ENCODE peak calls at places on chromosomes 6 and 20, in nine cellular contexts. T is breast epithelium, A is adrenal gland, R is choroid plexus epithelial cell, J is mucosa of descending colon, E is A549, V is Caco-2, Y is PC-9, B is fibroblast of lung. C is an unnamed sample.

GRCh38 chr20:8018928-8019177 is 708 bp downstream of the TMX4 start:
- DNase-seq in T (no peak), A (no peak), R (peak), J (no peak), E (no peak), V (no peak), Y (no peak), B (no peak), C (no peak)

GRCh38 chr20:10708342-10709185 is 34.8 kb upstream of the JAG1 start:
- DNase-seq in T (no peak), A (no peak), R (peak), J (no peak), E (peak), V (no peak), Y (no peak), B (peak), C (no peak)

GRCh38 chr20:38201356-38201755 is 36.3 kb upstream of the TGM2 start:
- DNase-seq in T (no peak), A (peak), R (peak), J (no peak), E (peak), V (peak), Y (peak), B (peak), C (no peak)

GRCh38 chr6:165403006-165403405 is 93.6 kb upstream of the C6orf118 start:
- DNase-seq in T (no peak), A (no peak), R (no peak), J (no peak), E (no peak), V (no peak), Y (no peak), B (no peak), C (no peak)

GRCh38 chr6:100573169-100573568 is 108.4 kb upstream of the SIM1 start:
- DNase-seq in T (no peak), A (no peak), R (peak), J (no peak), E (peak), V (no peak), Y (no peak), B (peak), C (peak)

GRCh38 chr6:104537185-104537584 is 322.5 kb downstream of the HACE1 start:
- DNase-seq in T (no peak), A (no peak), R (peak), J (no peak), E (no peak), V (no peak), Y (no peak), B (peak), C (no peak)

GRCh38 chr6:129749749-129750120 is 39.8 kb upstream of the ARHGAP18 start:
- DNase-seq in T (no peak), A (no peak), R (peak), J (peak), E (no peak), V (no peak), Y (no peak), B (peak), C (peak)

GRCh38 chr20:32006841-32007786 is 3.1 kb upstream of the CCM2L start:
- DNase-seq in T (no peak), A (no peak), R (peak), J (no peak), E (no peak), V (no peak), Y (no peak), B (no peak), C (no peak)

GRCh38 chr6:118216751-118217150 is 309.7 kb downstream of the SLC35F1 start:
- DNase-seq in T (no peak), A (no peak), R (no peak), J (no peak), E (no peak), V (no peak), Y (no peak), B (no peak), C (no peak)

GRCh38 chr6:42393339-42393738 is 58.4 kb downstream of the TRERF1 start:
- DNase-seq in T (no peak), A (no peak), R (no peak), J (peak), E (no peak), V (no peak), Y (no peak), B (no peak), C (no peak)

GRCh38 chr6:158323561-158323958 is 11.3 kb downstream of the TULP4 start:
- DNase-seq in T (no peak), A (no peak), R (no peak), J (no peak), E (no peak), V (no peak), Y (no peak), B (no peak), C (peak)

GRCh38 chr20:33490934-33491656 is 1.2 kb downstream of the CBFA2T2 start:
- DNase-seq in T (no peak), A (no peak), R (peak), J (peak), E (no peak), V (no peak), Y (no peak), B (peak), C (no peak)

GRCh38 chr6:49430187-49430586 is 32.9 kb downstream of the MMUT start:
- DNase-seq in T (no peak), A (no peak), R (peak), J (no peak), E (peak), V (no peak), Y (no peak), B (peak), C (no peak)

GRCh38 chr6:30171677-30172471 is 8.5 kb downstream of the TRIM15 start:
- DNase-seq in T (no peak), A (no peak), R (peak), J (no peak), E (no peak), V (no peak), Y (no peak), B (peak), C (no peak)

GRCh38 chr20:41229259-41229658 is 88.3 kb downstream of the ZHX3 start:
- DNase-seq in T (no peak), A (no peak), R (no peak), J (no peak), E (no peak), V (no peak), Y (no peak), B (no peak), C (no peak)

GRCh38 chr6:4554645-4555044 is 221.6 kb upstream of the CDYL start:
- DNase-seq in T (no peak), A (no peak), R (no peak), J (no peak), E (no peak), V (no peak), Y (no peak), B (no peak), C (no peak)

GRCh38 chr20:33732166-33732970 is 572 bp downstream of the ZNF341 start:
- DNase-seq in T (peak), A (peak), R (peak), J (peak), E (peak), V (peak), Y (peak), B (peak), C (no peak)

GRCh38 chr6:136304410-136304809 is 14.8 kb upstream of the BCLAF1 start:
- DNase-seq in T (no peak), A (no peak), R (no peak), J (no peak), E (no peak), V (no peak), Y (peak), B (no peak), C (no peak)

GRCh38 chr6:138689849-138690248 is 83.7 kb upstream of the CCDC28A start:
- DNase-seq in T (no peak), A (no peak), R (no peak), J (no peak), E (no peak), V (no peak), Y (peak), B (peak), C (no peak)

GRCh38 chr6:16762265-16762546 is 946 bp upstream of the ATXN1 start:
- DNase-seq in T (no peak), A (no peak), R (no peak), J (no peak), E (no peak), V (no peak), Y (no peak), B (peak), C (no peak)

GRCh38 chr6:169092375-169092774 is 161.3 kb downstream of the THBS2 start:
- DNase-seq in T (no peak), A (no peak), R (peak), J (no peak), E (no peak), V (no peak), Y (no peak), B (peak), C (peak)

GRCh38 chr6:130661077-130661476 is 166.1 kb upstream of the SMLR1 start:
- DNase-seq in T (no peak), A (no peak), R (no peak), J (no peak), E (no peak), V (no peak), Y (no peak), B (no peak), C (no peak)

GRCh38 chr6:36954262-36954931 is at the start of gene PI16:
- DNase-seq in T (no peak), A (peak), R (no peak), J (no peak), E (no peak), V (no peak), Y (no peak), B (no peak), C (no peak)

GRCh38 chr6:109612268-109612667 is 78.7 kb downstream of the AK9 start:
- DNase-seq in T (no peak), A (no peak), R (no peak), J (no peak), E (no peak), V (no peak), Y (no peak), B (no peak), C (no peak)

GRCh38 chr6:1916334-1916985 is 306.7 kb downstream of the FOXC1 start:
- DNase-seq in T (no peak), A (no peak), R (peak), J (no peak), E (no peak), V (no peak), Y (peak), B (peak), C (no peak)

GRCh38 chr6:127484207-127484858 is 25.1 kb upstream of the KIAA0408 start:
- DNase-seq in T (no peak), A (no peak), R (peak), J (no peak), E (peak), V (no peak), Y (no peak), B (peak), C (peak)

GRCh38 chr6:141133346-141133745 is 999.4 kb upstream of the GJE1 start:
- DNase-seq in T (no peak), A (no peak), R (no peak), J (no peak), E (no peak), V (no peak), Y (no peak), B (peak), C (no peak)

GRCh38 chr6:159819932-159820640 is 20.0 kb downstream of the PNLDC1 start:
- DNase-seq in T (no peak), A (no peak), R (peak), J (no peak), E (no peak), V (no peak), Y (no peak), B (no peak), C (no peak)

GRCh38 chr6:138795809-138796469 is at the start of gene ECT2L:
- DNase-seq in T (peak), A (peak), R (peak), J (peak), E (no peak), V (peak), Y (peak), B (peak), C (no peak)

GRCh38 chr20:17442588-17442987 is 88.6 kb downstream of the BFSP1 start:
- DNase-seq in T (no peak), A (no peak), R (peak), J (no peak), E (peak), V (no peak), Y (no peak), B (no peak), C (no peak)

GRCh38 chr6:125252891-125253290 is 48.9 kb downstream of the HDDC2 start:
- DNase-seq in T (no peak), A (no peak), R (no peak), J (no peak), E (no peak), V (no peak), Y (no peak), B (peak), C (no peak)

GRCh38 chr6:32194825-32195651 is 2.6 kb upstream of the GPSM3 start:
- DNase-seq in T (no peak), A (no peak), R (peak), J (peak), E (peak), V (peak), Y (no peak), B (peak), C (peak)

GRCh38 chr6:31978831-31979230 is 3.0 kb upstream of the C4A start:
- DNase-seq in T (no peak), A (no peak), R (no peak), J (no peak), E (no peak), V (no peak), Y (no peak), B (no peak), C (no peak)

GRCh38 chr6:134351615-134352474 is 33.9 kb upstream of the SGK1 start:
- DNase-seq in T (no peak), A (no peak), R (peak), J (no peak), E (no peak), V (no peak), Y (no peak), B (no peak), C (no peak)

GRCh38 chr6:19682859-19683258 is 154.3 kb upstream of the ID4 start:
- DNase-seq in T (no peak), A (no peak), R (no peak), J (no peak), E (no peak), V (no peak), Y (no peak), B (no peak), C (no peak)

GRCh38 chr6:104483225-104483834 is 376.4 kb downstream of the HACE1 start:
- DNase-seq in T (no peak), A (no peak), R (peak), J (no peak), E (peak), V (no peak), Y (no peak), B (no peak), C (no peak)

GRCh38 chr6:129104131-129104530 is 221.2 kb downstream of the LAMA2 start:
- DNase-seq in T (no peak), A (no peak), R (peak), J (no peak), E (no peak), V (no peak), Y (no peak), B (peak), C (no peak)

GRCh38 chr20:57603120-57603519 is 17.1 kb downstream of the ZBP1 start:
- DNase-seq in T (no peak), A (no peak), R (no peak), J (no peak), E (no peak), V (no peak), Y (no peak), B (no peak), C (no peak)

GRCh38 chr20:16483024-16483423 is 90.2 kb downstream of the KIF16B start:
- DNase-seq in T (no peak), A (no peak), R (no peak), J (no peak), E (no peak), V (no peak), Y (no peak), B (no peak), C (no peak)

GRCh38 chr20:23588434-23589403 is 17.0 kb downstream of the CST9 start:
- DNase-seq in T (no peak), A (no peak), R (no peak), J (no peak), E (no peak), V (no peak), Y (no peak), B (no peak), C (no peak)
- H3K4me3 ChIP-seq in T (no peak), A (no peak), R (no peak), J (no peak), E (no peak), V (peak), Y (no peak), B (no peak), C (no peak)

DNA sequence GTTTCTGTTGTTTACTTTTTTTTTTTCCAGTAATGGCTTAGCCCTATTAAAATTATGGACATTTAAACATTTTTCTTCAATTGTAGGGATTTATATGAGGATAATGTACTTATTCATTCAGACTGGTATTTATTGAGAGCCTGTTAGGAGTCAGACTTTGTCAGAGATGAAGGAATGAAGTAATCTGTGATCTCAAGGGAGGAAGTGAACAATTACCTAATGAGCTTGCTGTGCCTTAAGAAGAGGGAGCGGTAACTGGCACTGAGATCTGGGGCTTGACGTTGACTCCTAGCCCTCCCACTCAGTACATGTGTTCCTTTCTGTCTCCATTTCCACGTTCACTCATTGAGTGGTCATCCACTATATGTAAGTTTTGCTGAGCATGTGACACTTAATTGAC is 12.6 kb downstream of the AFDN start:
- DNase-seq in T (no peak), A (no peak), R (peak), J (no peak), E (no peak), V (no peak), Y (no peak), B (no peak), C (no peak)
- TF ChIP-seq CTCF in T (no peak), A (no peak), R (no peak), J (no peak), E (no peak), V (no peak), Y (no peak), B (no peak), C (no peak)

GRCh38 chr20:18588554-18589043 is 745 bp downstream of the DTD1 start:
- DNase-seq in T (no peak), A (no peak), R (no peak), J (no peak), E (no peak), V (no peak), Y (no peak), B (no peak), C (peak)
- H3K4me3 ChIP-seq in T (peak), A (peak), R (peak), J (peak), E (peak), V (peak), Y (peak), B (peak), C (peak)

DNA sequence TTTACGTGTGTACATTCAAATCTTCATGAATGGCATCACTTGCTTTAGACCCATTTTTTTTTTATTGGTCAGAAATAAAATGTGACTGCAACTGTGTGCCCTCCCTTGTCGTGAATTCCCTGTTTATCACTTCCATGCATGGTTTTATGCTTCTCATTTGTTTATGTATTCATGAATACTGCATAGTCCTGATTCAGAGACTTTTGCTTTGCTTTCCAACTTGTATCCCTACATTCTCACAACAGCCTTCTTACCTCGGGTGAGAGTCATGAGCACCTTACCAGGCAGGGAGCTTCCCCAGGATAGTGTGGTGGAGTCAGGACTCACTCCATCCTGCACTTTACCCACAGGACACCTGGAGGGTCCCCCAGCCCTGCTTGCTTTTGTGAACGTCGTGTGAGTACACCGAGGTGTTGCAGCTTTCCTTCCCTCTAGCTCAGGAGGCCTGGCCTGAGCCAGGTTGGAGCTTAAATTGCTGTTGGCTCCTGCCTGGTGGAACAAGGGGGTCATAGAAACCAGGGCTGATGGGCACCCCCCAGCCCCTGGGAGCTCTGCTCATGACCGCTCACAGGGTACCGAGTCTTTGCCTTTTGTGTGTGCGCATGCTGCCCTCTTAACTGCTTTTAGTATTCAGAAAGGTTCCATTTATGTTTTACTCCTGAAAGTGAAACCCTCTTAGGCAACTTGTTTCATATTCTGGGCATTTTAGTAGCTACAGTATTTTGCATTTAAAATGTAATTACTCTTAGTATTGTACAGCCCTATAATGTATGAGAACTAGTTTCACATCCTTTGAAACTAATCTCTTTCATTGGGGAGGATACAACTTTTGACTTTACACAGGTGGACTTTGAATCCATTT is 66.0 kb downstream of the CDS2 start:
- DNase-seq in T (no peak), A (no peak), R (no peak), J (no peak), E (no peak), V (no peak), Y (no peak), B (no peak), C (peak)
- TF ChIP-seq CTCF in T (no peak), A (no peak), R (no peak), J (no peak), E (no peak), V (no peak), Y (no peak), B (no peak), C (no peak)

DNA sequence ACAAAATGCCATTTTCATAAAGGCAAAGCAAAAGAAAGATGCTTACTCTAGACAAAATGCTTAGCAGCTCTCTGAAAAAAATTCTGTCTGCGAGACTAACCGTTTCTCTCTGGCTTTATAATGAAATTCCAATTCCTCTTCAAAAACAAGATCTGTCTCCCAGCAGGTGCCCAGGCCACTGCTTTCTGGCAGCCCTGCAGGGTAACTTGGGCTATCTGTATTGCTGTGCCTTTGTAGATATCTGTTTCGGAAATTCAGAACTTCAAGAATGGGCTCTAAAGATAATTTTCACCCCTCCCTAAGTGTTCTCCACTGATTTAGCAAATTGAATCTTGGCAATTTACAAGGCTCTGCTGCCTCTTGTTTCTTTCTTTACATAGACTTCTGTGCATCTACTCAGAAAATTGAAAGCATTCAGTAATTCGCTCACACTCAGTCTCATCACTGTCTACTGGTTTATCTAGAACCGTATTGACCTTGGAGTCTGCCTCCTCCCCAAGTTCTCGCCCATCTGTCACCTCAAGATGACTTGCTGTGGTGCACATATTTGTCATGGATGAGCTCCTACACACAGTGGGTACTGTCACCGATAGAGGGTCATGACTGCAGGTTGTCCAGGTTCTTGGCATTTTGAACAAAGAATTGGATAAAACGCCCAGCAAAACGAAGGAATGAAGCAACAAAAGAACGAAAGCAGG is 26.4 kb upstream of the FABP7 start:
- DNase-seq in T (no peak), A (no peak), R (no peak), J (no peak), E (no peak), V (no peak), Y (no peak), B (no peak), C (no peak)
- H3K4me3 ChIP-seq in T (peak), A (no peak), R (no peak), J (no peak), E (no peak), V (no peak), Y (no peak), B (no peak), C (no peak)

GRCh38 chr6:164109770-164110140 is 695.2 kb downstream of the QKI start:
- DNase-seq in T (no peak), A (peak), R (peak), J (no peak), E (no peak), V (no peak), Y (no peak), B (peak), C (no peak)
- TF ChIP-seq CTCF in T (peak), A (peak), R (peak), J (no peak), E (peak), V (no peak), Y (peak), B (peak), C (peak)

DNA sequence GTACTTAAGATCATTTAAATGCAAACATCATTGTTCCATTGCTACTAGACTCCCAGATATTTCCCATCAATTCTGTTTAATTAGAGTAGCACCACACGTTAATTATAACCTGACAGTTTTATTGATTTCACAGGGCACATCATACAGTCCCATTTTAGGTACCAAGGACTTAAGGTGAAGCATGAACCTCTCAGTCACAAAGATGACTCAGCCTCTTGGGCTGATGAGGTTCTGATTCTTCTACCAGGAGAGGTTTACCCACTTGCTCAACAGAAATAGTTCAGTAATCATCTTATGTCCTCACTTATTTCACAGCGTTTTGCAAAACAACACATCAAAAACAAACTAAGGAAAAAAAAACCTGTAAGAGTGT is 98.5 kb downstream of the HIVEP2 start:
- DNase-seq in T (no peak), A (no peak), R (peak), J (no peak), E (no peak), V (no peak), Y (no peak), B (peak), C (peak)
- H3K4me3 ChIP-seq in T (no peak), A (no peak), R (peak), J (no peak), E (peak), V (no peak), Y (peak), B (no peak), C (peak)